ENCODE peak calls at places on chromosomes 12 and 14, in five cellular contexts. U is A549, O is GM23338, G is HCT116, M is Panc1. D is an unnamed sample.

GRCh38 chr14:99182548-99183115 is 89.4 kb downstream of the BCL11B start:
- DNase-seq in U (no peak), O (no peak), G (no peak), M (no peak), D (no peak)

GRCh38 chr12:113392988-113393579 is 10.6 kb downstream of the SDS start:
- DNase-seq in U (peak), O (peak), G (peak), M (no peak), D (no peak)

GRCh38 chr12:71551529-71551928 is 111.9 kb downstream of the LGR5 start:
- DNase-seq in U (peak), O (peak), G (peak), M (no peak), D (no peak)

GRCh38 chr12:100311317-100311716 is 44.3 kb downstream of the SCYL2 start:
- DNase-seq in U (no peak), O (no peak), G (no peak), M (no peak), D (no peak)

GRCh38 chr12:122203301-122203967 is at the start of gene B3GNT4:
- DNase-seq in U (peak), O (peak), G (peak), M (no peak), D (no peak)

GRCh38 chr12:4270016-4270669 is 3.4 kb upstream of the CCND2 start:
- DNase-seq in U (no peak), O (peak), G (no peak), M (no peak), D (no peak)

GRCh38 chr14:21913759-21914158 is 240.1 kb upstream of the OR4E1 start:
- DNase-seq in U (peak), O (peak), G (peak), M (no peak), D (peak)

GRCh38 chr12:89768586-89769482 is 60.2 kb upstream of the ATP2B1 start:
- DNase-seq in U (peak), O (no peak), G (peak), M (peak), D (peak)

GRCh38 chr14:100531152-100531551 is 56.1 kb downstream of the BEGAIN start:
- DNase-seq in U (no peak), O (no peak), G (no peak), M (no peak), D (no peak)

GRCh38 chr14:102694530-102695171 is 82.6 kb upstream of the TRAF3 start:
- DNase-seq in U (peak), O (peak), G (peak), M (peak), D (peak)

GRCh38 chr14:69313176-69313575 is 53.2 kb downstream of the GALNT16 start:
- DNase-seq in U (no peak), O (no peak), G (no peak), M (no peak), D (no peak)

GRCh38 chr14:89881839-89882238 is 72.7 kb downstream of the EFCAB11 start:
- DNase-seq in U (no peak), O (no peak), G (no peak), M (no peak), D (no peak)

GRCh38 chr12:72268386-72268785 is 3.8 kb upstream of the TRHDE start:
- DNase-seq in U (no peak), O (no peak), G (no peak), M (no peak), D (no peak)

GRCh38 chr12:84315926-84316325 is 596.7 kb downstream of the SLC6A15 start:
- DNase-seq in U (no peak), O (no peak), G (no peak), M (no peak), D (no peak)
- TF ChIP-seq REST in U (no peak), O (no peak), G (no peak), M (no peak), D (no peak)

DNA sequence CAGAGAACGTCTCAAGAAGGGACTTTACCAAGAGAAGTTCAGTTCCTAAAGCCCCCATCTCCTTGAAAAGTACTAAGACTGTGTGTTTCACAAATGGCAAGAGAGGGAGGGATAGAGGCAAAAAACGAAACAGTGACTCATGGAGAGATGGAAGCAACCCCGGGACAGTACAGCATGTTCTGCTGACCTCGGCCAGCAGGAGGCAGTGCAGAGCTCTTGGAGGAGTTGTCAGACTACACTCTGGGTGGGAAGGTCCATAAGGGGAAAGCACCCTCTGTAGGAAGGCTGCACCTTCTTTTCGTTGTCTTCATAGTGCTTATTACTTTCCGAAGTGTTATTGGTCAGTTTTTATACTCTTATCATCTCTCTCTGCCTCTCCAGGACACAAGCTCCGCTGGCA is 525.2 kb upstream of the CCDC196 start:
- DNase-seq in U (peak), O (peak), G (peak), M (peak), D (no peak)
- TF ChIP-seq REST in U (no peak), O (no peak), G (no peak), M (no peak), D (no peak)

GRCh38 chr12:86134571-86134970 is 121.6 kb downstream of the MGAT4C start:
- DNase-seq in U (peak), O (no peak), G (no peak), M (no peak), D (no peak)
- TF ChIP-seq REST in U (no peak), O (no peak), G (no peak), M (no peak), D (no peak)

GRCh38 chr12:51972849-51973273 is 21.4 kb downstream of the ACVR1B start:
- DNase-seq in U (no peak), O (no peak), G (no peak), M (no peak), D (peak)
- TF ChIP-seq REST in U (no peak), O (no peak), G (no peak), M (no peak), D (no peak)

DNA sequence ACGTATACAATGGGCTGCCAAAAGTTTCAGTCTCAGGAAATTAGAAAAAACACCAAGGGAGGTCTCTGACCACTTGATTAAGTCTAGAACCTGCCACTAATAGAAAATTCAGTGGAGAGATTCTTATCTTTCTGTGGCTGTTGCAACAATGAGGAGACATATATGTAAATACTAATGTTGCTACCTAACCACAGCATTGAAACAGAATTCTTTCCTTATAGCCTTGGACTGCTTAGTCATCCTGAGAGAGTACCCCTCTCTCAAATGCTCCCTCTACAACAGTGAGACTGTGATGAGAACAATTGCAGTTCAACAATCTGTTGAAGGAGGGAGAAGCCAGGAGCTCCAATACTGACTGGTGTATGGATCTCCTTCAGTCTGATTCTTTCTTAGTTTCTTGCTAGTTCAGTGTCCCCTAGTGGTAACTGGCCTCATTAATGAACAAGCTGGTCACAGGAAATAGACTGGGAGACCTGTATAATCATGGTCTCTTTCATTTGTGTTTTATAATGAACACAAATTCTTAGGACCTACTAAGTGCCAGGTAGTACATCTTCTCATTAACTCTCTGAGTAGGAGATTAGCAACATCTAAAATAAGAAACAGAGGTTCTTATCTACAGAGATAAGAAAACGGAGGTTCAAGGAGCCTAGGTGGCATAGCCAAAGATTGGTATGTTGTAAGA is 164.5 kb downstream of the SLC38A4 start:
- DNase-seq in U (peak), O (peak), G (peak), M (peak), D (peak)
- TF ChIP-seq REST in U (no peak), O (no peak), G (no peak), M (no peak), D (no peak)

GRCh38 chr14:37776791-37777499 is 181.5 kb downstream of the TTC6 start:
- DNase-seq in U (no peak), O (no peak), G (no peak), M (no peak), D (no peak)

GRCh38 chr14:37778135-37778943 is 182.9 kb downstream of the TTC6 start:
- DNase-seq in U (no peak), O (no peak), G (no peak), M (no peak), D (no peak)

DNA sequence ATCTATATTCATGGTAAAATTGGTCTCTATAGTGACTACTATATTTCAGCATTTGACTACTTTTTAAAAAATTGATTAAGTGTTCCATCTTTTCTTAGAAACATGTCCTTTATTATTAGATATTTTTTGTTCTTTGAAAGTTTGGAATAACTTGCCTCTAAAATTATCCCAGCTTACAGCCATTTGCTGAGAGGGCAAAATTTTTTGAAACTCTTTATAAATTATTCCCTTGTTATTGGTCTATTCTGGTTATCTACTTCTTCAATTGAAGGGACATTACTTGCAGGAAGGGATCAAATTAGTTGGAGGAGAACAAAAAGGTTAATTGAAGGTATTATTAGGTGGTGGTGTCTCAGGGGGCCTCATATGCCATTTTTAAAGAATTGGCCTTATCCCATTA is 184.1 kb downstream of the TTC6 start:
- DNase-seq in U (no peak), O (no peak), G (no peak), M (no peak), D (no peak)
- TF ChIP-seq REST in U (no peak), O (no peak), G (no peak), M (no peak), D (no peak)

D was measured in HL-60.